ENCODE peak calls at places on chromosomes 5 and 9, in eight cellular contexts. O is NK-92 treated with Interleukin-12 subunit alpha and Interleukin-12 subunit beta, amount 100 ng/mL, for 24 hours; X is HTR-8/SVneo; V is body of pancreas; F is activated naive CD4-positive, alpha-beta T cell treated with Interleukin-2 at 50 U/mL for 16 hours; L is stimulated activated CD8-positive, alpha-beta memory T cell treated with anti-CD3 and anti-CD28 coated beads, Interleukin-4, amount 100 ng/mL, for 48 hours; J is Karpas-422; Y is T-helper 1 cell. Q is an unnamed sample.

GRCh38 chr5:111859533-111860270 is 102.7 kb upstream of the NREP start:
- DNase-seq in O (no peak), X (peak; percentile 5), V (no peak), F (no peak), L (no peak), J (no peak), Y (no peak), Q (no peak)

GRCh38 chr5:40288791-40289475 is 390.8 kb upstream of the PTGER4 start:
- DNase-seq in O (no peak), X (no peak), V (no peak), F (no peak), L (no peak), J (no peak), Y (no peak), Q (no peak)

GRCh38 chr9:130444565-130445221 is at the start of gene ASS1:
- DNase-seq in O (no peak), X (no peak), V (peak; percentile 87), F (peak; percentile 52), L (peak; percentile 62), J (no peak), Y (no peak), Q (peak; percentile 81)

GRCh38 chr9:38390851-38391250 is 1.7 kb upstream of the ALDH1B1 start:
- DNase-seq in O (no peak), X (no peak), V (no peak), F (no peak), L (no peak), J (no peak), Y (no peak), Q (no peak)

GRCh38 chr9:114238919-114239879 is 83.7 kb upstream of the ORM1 start:
- DNase-seq in O (no peak), X (no peak), V (no peak), F (no peak), L (no peak), J (no peak), Y (no peak), Q (peak; percentile 63)

GRCh38 chr5:52491071-52491828 is 296.5 kb upstream of the ITGA1 start:
- DNase-seq in O (no peak), X (no peak), V (no peak), F (no peak), L (no peak), J (no peak), Y (no peak), Q (no peak)

GRCh38 chr9:109859447-109859846 is 79.4 kb downstream of the PALM2AKAP2 start:
- DNase-seq in O (no peak), X (no peak), V (no peak), F (no peak), L (no peak), J (no peak), Y (no peak), Q (no peak)

GRCh38 chr5:54178207-54178606 is 132.2 kb downstream of the ARL15 start:
- DNase-seq in O (no peak), X (no peak), V (no peak), F (no peak), L (no peak), J (no peak), Y (no peak), Q (no peak)

GRCh38 chr5:122101636-122102285 is 23.7 kb upstream of the LOX start:
- DNase-seq in O (no peak), X (peak; percentile 26), V (no peak), F (no peak), L (no peak), J (peak; percentile 80), Y (no peak), Q (peak; percentile 79)

GRCh38 chr9:74035786-74036185 is 461.3 kb upstream of the RORB start:
- DNase-seq in O (no peak), X (no peak), V (no peak), F (no peak), L (no peak), J (no peak), Y (no peak), Q (no peak)